ENCODE peak calls at places on chromosomes 7 and 10, in ten cellular contexts. A is stomach, T is upper lobe of left lung, F is IMR-90, Z is GM12878, D is sigmoid colon, Y is tibial nerve, R is breast epithelium, P is heart left ventricle, L is right lobe of liver. J is an unnamed sample.

GRCh38 chr7:131948434-131949053 is 392.1 kb upstream of the PODXL start:
- DNase-seq in Y (peak; percentile 16), T (no peak), L (no peak), R (no peak), F (no peak), D (no peak), P (no peak), A (no peak), Z (no peak), J (no peak)

GRCh38 chr10:100618856-100619255 is 83.1 kb downstream of the HIF1AN start:
- DNase-seq in R (no peak), T (no peak), P (no peak), F (no peak), A (no peak), L (no peak), Z (no peak), D (no peak), Y (no peak), J (no peak)

GRCh38 chr7:57769958-57770357 is 320.0 kb downstream of the ZNF716 start:
- DNase-seq in A (no peak), Z (no peak), P (no peak), R (no peak), L (no peak), T (peak; percentile 74), D (no peak), Y (no peak), F (no peak), J (no peak)

GRCh38 chr7:33418251-33418701 is 288.9 kb downstream of the BBS9 start:
- DNase-seq in Z (no peak), P (no peak), Y (no peak), R (no peak), D (no peak), F (peak; percentile 60), L (no peak), A (no peak), T (no peak), J (no peak)

GRCh38 chr7:72249106-72249505 is 163.0 kb downstream of the CALN1 start:
- DNase-seq in L (no peak), R (no peak), Y (no peak), Z (no peak), F (no peak), A (no peak), T (no peak), P (no peak), D (no peak), J (no peak)

GRCh38 chr10:7696545-7696944 is 6.6 kb upstream of the ITIH2 start:
- DNase-seq in T (no peak), P (no peak), Y (no peak), A (peak; percentile 81), F (no peak), Z (no peak), R (no peak), D (peak; percentile 65), L (peak; percentile 89), J (no peak)

GRCh38 chr7:29350351-29350750 is 155.8 kb downstream of the CHN2 start:
- DNase-seq in L (no peak), D (no peak), T (no peak), Z (no peak), P (no peak), Y (no peak), R (no peak), F (no peak), A (no peak), J (no peak)

GRCh38 chr10:51092402-51092801 is 18.1 kb downstream of the PRKG1 start:
- DNase-seq in T (no peak), Z (no peak), F (peak; percentile 67), R (no peak), P (peak; percentile 60), D (peak; percentile 94), L (peak; percentile 83), A (peak; percentile 53), Y (peak; percentile 55), J (no peak)

GRCh38 chr7:30884881-30885280 is 26.8 kb upstream of the AQP1 start:
- DNase-seq in T (no peak), P (no peak), F (no peak), R (no peak), L (no peak), A (no peak), Y (no peak), D (no peak), Z (no peak), J (no peak)

GRCh38 chr7:112452102-112452888 is 2.0 kb downstream of the IFRD1 start:
- DNase-seq in F (peak; percentile 42), Z (no peak), A (peak; percentile 28), T (no peak), P (no peak), L (no peak), D (peak; percentile 88), R (no peak), Y (peak; percentile 68), J (peak; percentile 90)

GRCh38 chr10:73875139-73875475 is 752 bp upstream of the CAMK2G start:
- DNase-seq in L (no peak), A (no peak), T (no peak), Z (no peak), F (no peak), P (no peak), R (no peak), D (no peak), Y (no peak), J (no peak)

GRCh38 chr7:144378651-144379050 is 23.4 kb downstream of the ARHGEF5 start:
- DNase-seq in F (no peak), R (no peak), Y (no peak), Z (no peak), T (peak; percentile 21), D (peak; percentile 42), A (no peak), P (no peak), L (no peak), J (peak; percentile 43)

GRCh38 chr7:106813705-106814305 is 51.3 kb upstream of the PIK3CG start:
- DNase-seq in F (peak; percentile 50), Z (no peak), D (no peak), Y (no peak), A (no peak), R (no peak), P (no peak), T (no peak), L (no peak), J (no peak)

GRCh38 chr10:111767661-111768060 is 415.9 kb downstream of the GPAM start:
- DNase-seq in R (no peak), D (no peak), Y (no peak), F (no peak), L (no peak), Z (no peak), A (no peak), P (no peak), T (no peak), J (no peak)

GRCh38 chr10:111762114-111762513 is 421.5 kb downstream of the GPAM start:
- DNase-seq in Y (no peak), R (no peak), Z (no peak), F (no peak), L (no peak), A (no peak), D (no peak), P (no peak), T (no peak), J (no peak)

GRCh38 chr10:111766464-111766863 is 417.1 kb downstream of the GPAM start:
- DNase-seq in F (no peak), Z (no peak), D (no peak), L (no peak), T (no peak), P (no peak), A (no peak), R (no peak), Y (no peak), J (no peak)

DNA sequence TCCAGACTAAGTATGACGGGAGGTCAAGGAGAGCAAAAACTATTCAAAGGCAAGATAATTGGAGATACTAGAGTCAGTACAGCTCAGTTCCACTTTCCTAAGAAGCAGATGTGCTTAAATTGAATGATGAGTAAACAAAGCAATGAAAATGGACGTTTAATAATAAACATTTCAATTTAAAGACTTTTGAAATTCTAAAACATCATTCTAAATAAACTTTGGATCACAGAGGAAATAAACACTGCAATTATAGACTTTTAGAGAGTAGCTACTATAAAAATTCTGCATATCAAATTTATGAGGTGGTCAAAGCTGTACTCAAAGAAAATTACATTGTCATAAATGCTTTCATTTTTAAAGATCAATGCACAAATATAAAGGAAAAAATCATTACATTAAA is 418.3 kb downstream of the GPAM start:
- DNase-seq in F (no peak), D (no peak), R (no peak), A (no peak), Y (no peak), L (no peak), T (no peak), P (no peak), Z (no peak), J (no peak)
- H3K4me3 ChIP-seq in F (no peak overlapping the region), D (no peak overlapping the region), R (no peak overlapping the region), A (no peak overlapping the region), Y (no peak overlapping the region), L (no peak overlapping the region), T (no peak overlapping the region), P (no peak overlapping the region), Z (no peak overlapping the region), J (no peak overlapping the region)

DNA sequence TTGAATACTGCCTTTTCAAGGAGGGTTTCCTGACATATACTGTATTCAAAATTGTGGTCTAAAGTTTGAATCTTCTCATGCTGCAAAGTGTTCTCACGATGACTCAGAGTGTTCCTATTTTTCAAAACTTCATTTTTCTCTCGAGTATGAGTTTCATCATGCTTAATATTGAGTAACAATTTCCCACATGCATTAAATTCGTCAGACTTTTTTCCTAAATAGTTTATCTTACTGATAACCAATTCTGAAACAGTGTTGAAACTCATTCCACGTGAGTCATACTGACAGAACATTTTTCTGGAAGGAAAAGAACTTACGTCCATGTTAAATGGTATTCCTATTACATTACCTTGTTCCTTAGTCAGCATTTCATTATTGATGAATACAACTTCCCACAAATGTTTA is 44.1 kb downstream of the ZNF33B start:
- DNase-seq in F (peak; percentile 92), P (no peak), R (no peak), D (no peak), Y (no peak), T (no peak), Z (no peak), A (no peak), L (no peak), J (no peak)
- H3K9me3 ChIP-seq in F (peaks cover 19% of the 10 kb centered on the region), P (no peaks in the 10 kb centered on the region), R (peaks cover 53% of the 10 kb centered on the region), D (peaks cover 25% of the 10 kb centered on the region), Y (no peaks in the 10 kb centered on the region), T (peaks cover 65% of the 10 kb centered on the region), Z (peaks cover 21% of the 10 kb centered on the region), A (peaks cover 79% of the 10 kb centered on the region), L (peaks cover 28% of the 10 kb centered on the region), J (peaks cover 32% of the 10 kb centered on the region)

GRCh38 chr10:130110236-130111114 is at the start of gene C10orf143:
- DNase-seq in A (peak; percentile 98), L (peak; percentile 99), Z (peak; percentile 89), P (peak; percentile 99), T (peak; percentile 100), D (peak; percentile 99), R (peak; percentile 96), F (peak; percentile 96), Y (peak; percentile 94), J (peak; percentile 99)
- TF ChIP-seq POLR2A in A (no peak), L (peak; percentile 87), Z (peak; percentile 92), P (peak; percentile 86), T (no peak), D (peak; percentile 70), R (peak; percentile 61), F (peak; percentile 75), Y (peak; percentile 79), J (peak; percentile 83)

DNA sequence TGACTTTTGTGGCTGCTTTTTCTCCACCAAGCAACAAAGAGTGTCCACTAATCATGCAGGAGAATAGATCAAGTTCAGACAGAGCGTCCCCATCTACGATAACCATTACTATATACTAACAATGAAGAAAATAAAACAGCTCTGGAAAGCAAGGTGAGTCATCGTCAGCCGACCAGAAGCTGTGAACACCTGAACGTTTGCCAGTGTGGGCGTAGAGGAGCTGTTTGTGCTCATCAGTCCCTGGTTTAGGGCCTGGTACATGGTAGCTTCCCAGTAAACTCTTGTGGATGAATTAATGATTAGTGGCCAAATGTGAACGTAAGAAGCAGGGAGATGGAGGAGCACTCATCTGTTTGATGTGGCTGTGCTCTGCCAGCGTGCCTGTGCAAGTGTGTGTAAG is 180.7 kb downstream of the EVX1 start:
- DNase-seq in Z (no peak), R (no peak), Y (no peak), P (no peak), A (peak; percentile 57), F (no peak), D (no peak), L (no peak), T (no peak), J (no peak)
- H3K4me3 ChIP-seq in Z (no peak overlapping the region), R (no peak overlapping the region), Y (no peak overlapping the region), P (no peak overlapping the region), A (no peak overlapping the region), F (no peak overlapping the region), D (no peak overlapping the region), L (no peak overlapping the region), T (no peak overlapping the region), J (no peak overlapping the region)